ENCODE peak calls at places on chromosomes 16 and 17, in four cellular contexts. G, Y, N and C are unnamed samples.

GRCh38 chr16:2451851-2452320 is 8.0 kb upstream of the TEDC2 start:
- DNase-seq in G (no peak), Y (no peak), N (no peak), C (no peak)

GRCh38 chr16:4137438-4137837 is 21.2 kb upstream of the ADCY9 start:
- DNase-seq in G (no peak), Y (no peak), N (no peak), C (no peak)

GRCh38 chr17:21374455-21375161 is 1.5 kb upstream of the KCNJ12 start:
- DNase-seq in G (peak; percentile 45), Y (no peak), N (no peak), C (no peak)

GRCh38 chr16:30068750-30069574 is 3.4 kb downstream of the ALDOA start:
- DNase-seq in G (peak; percentile 29), Y (no peak), N (no peak), C (peak; percentile 70)

GRCh38 chr17:76371656-76372628 is 12.5 kb upstream of the SPHK1 start:
- DNase-seq in G (peak; percentile 77), Y (no peak), N (no peak), C (no peak)

GRCh38 chr16:66958857-66959644 is 2.0 kb upstream of the CES3 start:
- DNase-seq in G (no peak), Y (no peak), N (no peak), C (no peak)

GRCh38 chr17:79738643-79739042 is 7.9 kb downstream of the ENPP7 start:
- DNase-seq in G (no peak), Y (no peak), N (no peak), C (no peak)

GRCh38 chr17:56708220-56708567 is 114.7 kb downstream of the NOG start:
- DNase-seq in G (no peak), Y (no peak), N (no peak), C (no peak)

GRCh38 chr17:57861000-57861736 is 11.3 kb upstream of the MRPS23 start:
- DNase-seq in G (peak; percentile 50), Y (peak; percentile 88), N (no peak), C (peak; percentile 53)

GRCh38 chr17:77439382-77440013 is 298.7 kb downstream of the SEC14L1 start:
- DNase-seq in G (no peak), Y (no peak), N (no peak), C (no peak)

GRCh38 chr16:30581462-30581861 is 4.0 kb downstream of the ZNF785 start:
- DNase-seq in G (no peak), Y (no peak), N (no peak), C (no peak)

GRCh38 chr16:66752379-66752778 is 970 bp upstream of the DYNC1LI2 start:
- DNase-seq in G (no peak), Y (no peak), N (no peak), C (no peak)

GRCh38 chr17:76744747-76745146 is 6.8 kb downstream of the MFSD11 start:
- DNase-seq in G (no peak), Y (no peak), N (no peak), C (no peak)